ENCODE peak calls at places on chromosomes 7 and 10, in eight cellular contexts. A is IMR-90, I is heart left ventricle, H is suprapubic skin, K is stomach, E is ovary, L is uterus, P is tibial nerve. V is an unnamed sample. For H3K27me3, the result is how much of the 10 kb centered on the place peaks cover.

GRCh38 chr7:156578978-156579430 is 61.6 kb upstream of the RNF32 start:
- DNase-seq in K (no peak), H (no peak), A (no peak), I (no peak), P (no peak), L (no peak), E (no peak), V (no peak)

GRCh38 chr7:135151162-135151932 is 3.5 kb downstream of the TMEM140 start:
- DNase-seq in I (no peak), P (no peak), E (no peak), H (no peak), L (no peak), A (no peak), K (no peak), V (peak)

GRCh38 chr7:13856012-13856411 is 133.5 kb downstream of the ETV1 start:
- DNase-seq in K (no peak), P (no peak), L (no peak), I (no peak), A (no peak), H (no peak), E (no peak), V (no peak)

GRCh38 chr7:117008849-117009531 is 55.7 kb downstream of the ST7 start:
- DNase-seq in H (no peak), E (no peak), P (no peak), A (peak), I (no peak), L (no peak), K (no peak), V (no peak)

GRCh38 chr7:159022238-159022993 is 122.3 kb downstream of the VIPR2 start:
- DNase-seq in K (no peak), E (no peak), I (no peak), P (no peak), H (peak), A (no peak), L (no peak), V (peak)

GRCh38 chr7:151756076-151756731 is 120.7 kb downstream of the PRKAG2 start:
- DNase-seq in A (peak), P (no peak), I (peak), L (peak), H (no peak), E (no peak), K (no peak), V (no peak)

GRCh38 chr10:81874878-81875679 is at the start of gene NRG3:
- DNase-seq in P (no peak), H (no peak), E (no peak), A (no peak), L (no peak), I (no peak), K (no peak), V (peak)

GRCh38 chr10:57202356-57202755 is 841.3 kb upstream of the ZWINT start:
- DNase-seq in E (no peak), P (no peak), I (no peak), L (no peak), K (no peak), A (no peak), H (no peak), V (no peak)

GRCh38 chr10:118818621-118819221 is 64.0 kb upstream of the CACUL1 start:
- DNase-seq in P (no peak), A (no peak), I (peak), H (no peak), L (no peak), E (no peak), K (no peak), V (peak)

DNA sequence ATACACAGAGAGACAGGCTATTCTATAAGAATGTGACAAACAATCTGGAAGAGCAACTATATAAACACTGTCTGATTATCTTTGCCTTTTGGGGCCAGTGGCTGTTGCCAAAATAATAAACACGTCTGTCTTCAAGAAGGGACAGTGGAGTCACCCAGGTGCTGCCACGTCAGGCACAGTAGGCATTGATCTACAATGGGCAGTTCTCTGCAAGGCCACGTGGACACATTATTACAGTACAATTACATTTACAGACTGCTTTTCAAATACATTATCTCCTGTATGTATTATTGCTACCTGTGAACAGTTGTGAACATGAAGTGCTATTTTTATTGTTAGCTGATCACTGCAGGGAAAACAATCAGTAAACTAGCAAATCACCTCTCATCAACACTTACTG is 14.0 kb downstream of the DNMBP start:
- DNase-seq in E (no peak), L (no peak), H (no peak), P (no peak), K (no peak), I (no peak), A (no peak), V (no peak)
- TF ChIP-seq CTCF in E (no peak), L (no peak), H (no peak), P (no peak), K (no peak), I (no peak), A (no peak), V (no peak)

DNA sequence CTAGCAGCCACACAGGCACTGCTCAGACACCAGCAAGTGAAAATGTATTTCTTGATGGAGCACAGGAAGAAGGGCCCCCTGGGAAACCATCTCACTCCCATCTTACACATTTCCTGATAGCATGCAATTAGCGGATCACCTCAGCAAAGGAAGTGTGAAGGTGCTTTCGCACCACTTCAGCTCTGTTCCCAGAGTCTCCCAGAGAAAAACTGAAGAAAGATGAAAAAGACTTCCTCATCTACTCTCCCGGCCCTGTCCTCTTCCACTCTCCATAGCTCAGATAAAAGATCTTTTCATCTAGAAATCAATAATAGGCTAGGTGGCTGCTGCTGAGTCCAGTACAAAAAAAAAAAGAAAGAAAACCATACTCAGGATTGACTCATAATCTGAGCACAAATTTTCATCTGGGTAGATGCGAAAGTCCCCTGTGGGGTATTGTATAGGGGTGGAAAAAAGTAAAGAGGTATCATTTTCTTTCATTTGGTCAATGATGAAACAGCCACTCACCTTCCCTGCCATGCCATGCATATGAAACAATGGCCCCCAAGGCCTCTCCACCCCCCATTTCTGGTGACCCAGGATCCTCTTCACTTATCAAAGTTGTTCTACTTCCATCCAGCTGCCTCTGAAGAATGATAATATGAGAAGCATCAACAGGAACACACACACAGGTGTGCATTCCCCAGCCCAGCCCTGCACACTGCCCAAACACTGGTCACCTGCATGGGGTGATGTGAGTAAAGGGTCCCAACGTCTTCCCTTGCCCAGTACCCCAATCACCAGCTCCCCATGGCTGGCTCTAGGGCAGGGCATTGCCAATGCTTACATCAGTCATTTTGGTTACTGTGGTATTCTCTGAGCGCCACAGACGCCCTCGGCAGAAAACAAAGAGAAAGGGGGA is 48.8 kb upstream of the DGKI start:
- DNase-seq in A (no peak), I (no peak), E (no peak), K (no peak), P (no peak), L (no peak), H (no peak), V (no peak)
- TF ChIP-seq POLR2A in A (no peak), I (no peak), E (no peak), K (no peak), P (no peak), L (no peak), H (no peak), V (no peak)

GRCh38 chr10:117413928-117414618 is 38.8 kb upstream of the PDZD8 start:
- DNase-seq in I (no peak), L (no peak), P (no peak), K (no peak), A (no peak), H (no peak), E (no peak), V (no peak)

GRCh38 chr10:117420768-117421167 is 45.5 kb upstream of the PDZD8 start:
- DNase-seq in K (no peak), H (no peak), A (no peak), I (no peak), E (no peak), P (no peak), L (no peak), V (no peak)

GRCh38 chr10:117419921-117420320 is 44.7 kb upstream of the PDZD8 start:
- DNase-seq in A (no peak), L (no peak), P (no peak), I (no peak), K (no peak), E (no peak), H (no peak), V (no peak)

GRCh38 chr10:117421985-117422384 is 46.7 kb upstream of the PDZD8 start:
- DNase-seq in P (no peak), I (no peak), L (no peak), E (no peak), A (no peak), H (no peak), K (no peak), V (no peak)

GRCh38 chr10:117418121-117418520 is 42.9 kb upstream of the PDZD8 start:
- DNase-seq in L (no peak), I (no peak), P (no peak), K (no peak), E (no peak), H (no peak), A (no peak), V (peak)
- H3K27me3 ChIP-seq in L (under half), I (under half), P (under half), K (under half), E (under half), H (under half), A (under half), V (under half)

DNA sequence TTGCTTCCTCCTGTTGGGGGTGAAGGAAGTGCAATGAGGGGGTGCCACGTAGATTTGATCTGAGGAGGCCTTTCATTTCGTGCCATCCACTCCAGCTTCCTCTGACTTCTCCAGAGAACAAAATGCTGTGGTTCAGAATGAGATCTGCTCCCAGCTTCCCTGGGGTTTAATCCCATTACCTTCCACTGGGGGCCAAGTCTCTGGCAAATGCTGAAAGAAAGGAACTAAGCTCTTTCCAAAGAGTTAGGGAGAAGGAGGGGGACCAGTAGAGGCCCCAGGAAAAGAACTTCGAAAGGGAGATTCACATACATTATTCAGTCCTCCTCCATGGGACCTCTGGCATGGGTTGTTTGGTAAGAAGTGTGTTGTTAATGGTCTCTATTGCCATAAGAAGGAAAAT is 727.0 kb downstream of the TYW1 start:
- DNase-seq in H (no peak), K (no peak), A (no peak), L (no peak), I (no peak), E (no peak), P (no peak), V (no peak)
- TF ChIP-seq CTCF in H (no peak), K (no peak), A (no peak), L (no peak), I (no peak), E (no peak), P (no peak), V (no peak)

GRCh38 chr10:72260588-72261322 is 13.0 kb upstream of the DDIT4 start:
- DNase-seq in I (peak), H (peak), A (peak), L (peak), E (peak), K (peak), P (peak), V (peak)
- TF ChIP-seq POLR2A in I (peak), H (no peak), A (no peak), L (peak), E (peak), K (no peak), P (peak), V (peak)

DNA sequence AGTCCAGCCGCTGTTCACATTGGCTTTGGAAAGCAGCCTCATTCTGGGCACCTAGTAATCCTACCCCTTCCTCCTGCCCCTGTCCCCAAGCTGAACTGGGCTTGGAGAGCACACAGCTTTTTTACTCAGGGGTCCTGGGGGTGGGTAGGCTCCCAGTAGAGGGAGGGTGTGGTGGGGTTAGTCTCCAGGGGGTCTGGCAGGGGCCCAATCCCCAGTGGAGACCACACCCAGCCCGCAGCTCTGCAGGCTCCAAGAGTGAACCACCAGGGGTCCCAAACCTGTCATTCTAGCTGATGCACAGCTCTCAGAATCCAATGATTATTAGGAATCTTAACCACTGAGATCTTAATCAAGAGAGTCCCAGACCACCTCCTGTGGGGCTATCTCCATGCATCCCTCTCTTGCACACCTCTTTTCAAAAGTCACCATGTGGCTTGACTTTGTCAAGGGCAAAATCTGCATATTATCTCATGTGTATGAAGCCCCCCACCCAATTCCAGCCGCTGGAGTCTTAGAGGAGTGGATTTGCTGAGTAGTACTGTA is 2.7 kb downstream of the HOXA11 start:
- DNase-seq in A (no peak), P (no peak), E (peak), L (peak), H (peak), K (peak), I (no peak), V (peak)
- H3K27me3 ChIP-seq in A (half or more), P (under half), E (under half), L (under half), H (half or more), K (half or more), I (half or more), V (half or more)

GRCh38 chr10:42975558-42976352 is 101.1 kb upstream of the RET start:
- DNase-seq in H (peak), K (peak), P (no peak), L (peak), A (no peak), E (peak), I (peak), V (peak)
- TF ChIP-seq CTCF in H (no peak), K (no peak), P (no peak), L (no peak), A (no peak), E (no peak), I (no peak), V (no peak)

DNA sequence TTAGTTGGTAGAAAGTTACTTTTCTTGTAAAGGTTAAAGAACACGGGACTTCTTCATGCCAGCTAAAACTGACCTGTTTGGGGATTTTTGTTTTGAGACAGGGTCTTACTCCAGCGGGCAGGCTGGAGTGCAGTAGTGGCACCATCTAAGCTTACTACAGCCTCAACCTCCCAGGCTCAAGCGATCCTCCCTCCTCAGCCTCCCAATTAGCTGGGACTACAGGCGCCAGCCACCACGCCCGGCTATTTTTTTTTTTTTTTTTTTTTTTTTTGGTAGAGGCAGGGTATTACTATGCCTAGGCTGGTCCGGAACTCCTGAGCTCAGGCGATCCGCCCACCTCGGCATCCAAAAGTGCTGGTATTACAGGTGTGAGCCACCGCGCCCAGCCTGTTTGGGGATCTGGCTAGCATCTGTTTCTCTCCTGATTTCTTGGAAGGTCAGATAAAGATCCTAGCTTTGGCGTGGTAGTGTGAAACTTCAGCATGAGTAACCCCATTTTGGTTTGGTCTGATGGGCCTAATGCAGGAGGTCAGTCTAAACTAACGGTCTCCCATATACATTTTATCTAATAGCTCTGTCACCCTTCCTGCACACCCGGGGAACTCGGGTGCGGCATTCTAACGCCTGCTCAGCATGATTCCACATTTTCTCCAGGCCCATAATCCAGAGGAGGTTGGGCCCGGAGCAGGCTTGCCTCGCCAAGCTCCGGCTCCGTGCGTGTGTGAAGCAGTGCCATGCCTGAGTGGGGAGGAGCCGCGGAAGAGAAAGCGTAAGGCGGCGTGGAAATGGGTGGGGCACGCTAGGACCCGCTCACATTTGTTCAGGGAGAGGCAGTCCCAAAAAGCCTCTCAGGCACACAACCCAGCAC is 1.0 kb upstream of the VDAC2 start:
- DNase-seq in E (peak), H (peak), K (peak), L (peak), A (peak), I (peak), P (peak), V (peak)
- TF ChIP-seq POLR2A in E (no peak), H (no peak), K (no peak), L (no peak), A (no peak), I (no peak), P (no peak), V (no peak)

GRCh38 chr10:100790761-100791208 is 45.4 kb downstream of the PAX2 start:
- DNase-seq in L (no peak), I (no peak), P (no peak), H (no peak), E (no peak), A (no peak), K (no peak), V (no peak)
- H3K27me3 ChIP-seq in L (under half), I (under half), P (under half), H (half or more), E (under half), A (half or more), K (under half), V (under half)

V was measured in body of pancreas.